ENCODE peak calls at places on chromosomes 16 and 17, in four cellular contexts. N, Z, M and A are unnamed samples.

GRCh38 chr17:32516450-32516849 is 29.7 kb downstream of the CDK5R1 start:
- DNase-seq in M (no peak), Z (no peak), N (no peak), A (no peak)

GRCh38 chr16:88475037-88475436 is 22.0 kb downstream of the ZFPM1 start:
- DNase-seq in M (no peak), N (no peak), Z (no peak), A (no peak)

GRCh38 chr17:44197980-44198720 is 1.5 kb downstream of the ATXN7L3 start:
- DNase-seq in M (no peak), N (peak; percentile 92), Z (no peak), A (no peak)

GRCh38 chr17:1006054-1006453 is 9.1 kb downstream of the TIMM22 start:
- DNase-seq in N (no peak), M (no peak), Z (no peak), A (no peak)

GRCh38 chr17:72465191-72466024 is 344.6 kb downstream of the SOX9 start:
- DNase-seq in Z (peak; percentile 41), N (no peak), M (no peak), A (no peak)

GRCh38 chr17:66714046-66715023 is 120.6 kb upstream of the CACNG5 start:
- DNase-seq in M (no peak), N (no peak), Z (no peak), A (no peak)

GRCh38 chr17:60554377-60554788 is 28.3 kb upstream of the APPBP2 start:
- DNase-seq in N (no peak), M (no peak), Z (peak; percentile 75), A (no peak)

GRCh38 chr16:89044394-89045180 is 49.1 kb upstream of the ACSF3 start:
- DNase-seq in M (peak; percentile 2), Z (no peak), N (no peak), A (no peak)

GRCh38 chr17:57165754-57166153 is 80.7 kb downstream of the AKAP1 start:
- DNase-seq in M (no peak), N (no peak), Z (no peak), A (no peak)

GRCh38 chr17:18064053-18064452 is 23.7 kb upstream of the DRG2 start:
- DNase-seq in M (no peak), N (no peak), Z (no peak), A (no peak)

GRCh38 chr16:87143661-87144121 is 173.5 kb downstream of the C16orf95 start:
- DNase-seq in M (no peak), N (no peak), Z (no peak), A (no peak)

GRCh38 chr17:59611503-59611902 is 8.2 kb upstream of the CLTC start:
- DNase-seq in M (no peak), Z (no peak), N (no peak), A (no peak)

GRCh38 chr16:87555647-87556046 is 46.7 kb upstream of the JPH3 start:
- DNase-seq in Z (no peak), N (no peak), M (no peak), A (no peak)

GRCh38 chr16:48385272-48385953 is at the start of gene SIAH1:
- DNase-seq in Z (peak; percentile 83), M (peak; percentile 87), N (peak; percentile 68), A (peak; percentile 89)

GRCh38 chr17:80107231-80108021 is 6.0 kb downstream of the GAA start:
- DNase-seq in Z (peak; percentile 25), M (no peak), N (no peak), A (no peak)

GRCh38 chr17:41583137-41584127 is 3.3 kb downstream of the KRT14 start:
- DNase-seq in M (no peak), Z (no peak), N (no peak), A (no peak)

GRCh38 chr16:67430504-67431076 is 331 bp upstream of the HSD11B2 start:
- DNase-seq in Z (no peak), M (peak; percentile 29), N (no peak), A (no peak)

GRCh38 chr17:77337150-77337549 is 196.4 kb downstream of the SEC14L1 start:
- DNase-seq in N (no peak), Z (no peak), M (no peak), A (no peak)

GRCh38 chr17:62919388-62919787 is 46.6 kb upstream of the TANC2 start:
- DNase-seq in M (no peak), Z (no peak), N (no peak), A (no peak)

GRCh38 chr17:81165246-81166032 is at the start of gene PVALEF:
- DNase-seq in N (no peak), M (no peak), Z (no peak), A (no peak)

GRCh38 chr16:23948949-23949392 is 113.2 kb downstream of the PRKCB start:
- DNase-seq in N (no peak), M (no peak), Z (no peak), A (no peak)

GRCh38 chr17:75124041-75124818 is 7.3 kb downstream of the NT5C start:
- DNase-seq in Z (peak; percentile 84), M (peak; percentile 52), N (peak; percentile 83), A (peak; percentile 33)

GRCh38 chr17:75835315-75835987 is 8.8 kb downstream of the UNC13D start:
- DNase-seq in M (no peak), Z (no peak), N (no peak), A (no peak)

GRCh38 chr17:65584604-65585521 is 23.4 kb upstream of the AXIN2 start:
- DNase-seq in M (peak; percentile 42), N (no peak), Z (no peak), A (no peak)

GRCh38 chr17:3740611-3741073 is 16.9 kb downstream of the HASPIN start:
- DNase-seq in Z (peak; percentile 47), N (peak; percentile 75), M (no peak), A (no peak)

GRCh38 chr16:23557779-23558330 is 328 bp downstream of the UBFD1 start:
- DNase-seq in N (peak; percentile 7), Z (no peak), M (no peak), A (no peak)

GRCh38 chr17:40458851-40459482 is 15.7 kb downstream of the IGFBP4 start:
- DNase-seq in M (no peak), Z (no peak), N (no peak), A (no peak)

GRCh38 chr16:68416057-68417046 is 32.0 kb downstream of the SMPD3 start:
- DNase-seq in M (no peak), N (no peak), Z (peak; percentile 36), A (no peak)

GRCh38 chr17:979539-980405 is at the start of gene NXN:
- DNase-seq in Z (peak; percentile 91), M (peak; percentile 89), N (peak; percentile 31), A (peak; percentile 87)

GRCh38 chr16:85661131-85662035 is 27.4 kb downstream of the GINS2 start:
- DNase-seq in N (no peak), Z (no peak), M (no peak), A (no peak)

GRCh38 chr16:78147846-78148535 is 48.5 kb downstream of the WWOX start:
- DNase-seq in M (no peak), Z (no peak), N (no peak), A (no peak)

DNA sequence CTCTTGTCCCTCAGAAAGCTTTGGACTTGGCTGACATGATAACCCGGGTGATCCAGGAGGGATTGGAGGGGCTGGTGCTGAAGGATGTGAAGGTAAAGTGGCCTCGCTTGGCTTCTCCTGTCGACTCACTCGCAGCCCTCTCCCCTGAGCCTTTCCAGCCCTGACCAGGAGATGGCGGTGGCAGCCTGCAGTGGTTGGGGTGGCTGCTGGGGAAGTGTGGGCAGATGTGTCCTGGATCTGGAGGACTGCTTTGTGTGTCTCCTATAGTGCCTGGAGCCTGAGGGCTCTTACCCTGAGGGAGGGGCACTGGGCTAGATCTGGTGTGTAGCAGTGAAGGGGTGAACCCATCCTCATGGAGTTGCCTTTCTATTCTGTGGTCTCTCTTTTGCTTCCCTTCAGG is 17.9 kb downstream of the LIG3 start:
- DNase-seq in Z (peak; percentile 74), N (peak; percentile 86), M (peak; percentile 72), A (peak; percentile 72)
- TF ChIP-seq CTCF in Z (peak; percentile 76), N (peak; percentile 92), M (peak; percentile 79), A (peak; percentile 77)

GRCh38 chr17:49889500-49889899 is 41.6 kb upstream of the TAC4 start:
- DNase-seq in Z (no peak), N (no peak), M (no peak), A (no peak)

GRCh38 chr17:49894761-49895160 is 46.9 kb upstream of the TAC4 start:
- DNase-seq in M (no peak), Z (no peak), N (no peak), A (no peak)

GRCh38 chr17:49890852-49891251 is 43.0 kb upstream of the TAC4 start:
- DNase-seq in Z (no peak), M (no peak), N (no peak), A (no peak)

GRCh38 chr17:49890077-49890821 is 42.4 kb upstream of the TAC4 start:
- DNase-seq in M (peak; percentile 39), N (no peak), Z (no peak), A (no peak)

DNA sequence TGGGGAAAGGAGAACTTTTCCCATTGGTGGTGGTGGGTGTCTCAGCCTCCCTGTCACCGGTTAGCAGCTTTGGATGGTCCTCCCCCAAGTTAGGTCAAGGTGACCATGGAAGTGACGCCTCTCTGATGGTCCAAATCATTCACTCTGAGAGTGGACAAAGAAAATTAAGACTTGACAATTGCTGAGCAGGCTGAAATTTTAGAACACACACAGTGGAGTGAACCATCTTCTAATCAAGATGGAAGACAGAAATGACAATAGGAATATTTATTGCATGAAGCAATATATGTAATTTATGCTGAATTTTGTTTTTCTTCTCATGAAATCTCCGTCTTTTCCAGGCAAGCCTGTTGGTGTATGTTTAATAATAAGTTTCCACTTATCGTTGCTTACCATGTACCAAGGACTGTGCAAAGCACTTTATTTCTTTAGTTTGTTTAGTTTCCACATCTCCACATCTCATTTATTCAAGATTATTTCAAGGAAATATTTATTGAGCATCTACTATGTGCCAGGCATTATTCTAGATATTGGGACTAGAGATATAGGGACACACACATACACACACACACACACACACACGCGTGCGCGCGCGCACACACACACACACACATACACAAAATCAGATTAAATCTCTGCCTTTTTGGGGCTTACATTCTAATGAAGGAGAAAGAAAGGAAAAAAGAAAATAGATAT is 44.0 kb upstream of the TAC4 start:
- DNase-seq in N (no peak), Z (no peak), M (no peak), A (no peak)
- TF ChIP-seq CTCF in N (no peak), Z (no peak), M (no peak), A (no peak)

DNA sequence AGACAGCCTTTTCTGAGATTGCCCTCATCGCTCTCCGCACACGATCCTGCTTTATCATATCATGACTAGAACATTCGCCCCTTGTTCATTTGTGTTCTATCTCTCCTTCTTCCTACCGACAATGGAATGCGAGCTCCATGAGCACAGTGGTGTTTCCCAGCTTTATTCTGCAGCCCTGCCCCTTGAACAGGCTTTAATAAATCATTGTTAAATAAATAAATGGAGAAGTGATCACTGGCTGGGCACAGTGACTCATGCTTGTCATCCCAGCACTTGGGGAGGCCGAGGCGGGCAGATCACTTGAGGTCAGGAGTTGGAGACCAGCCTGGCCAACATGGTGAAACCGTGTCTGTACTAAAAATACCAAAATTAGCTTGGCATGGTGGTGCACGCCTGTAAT is 1063.3 kb upstream of the EEF2KMT start:
- DNase-seq in M (no peak), Z (no peak), N (no peak), A (no peak)
- TF ChIP-seq CTCF in M (no peak), Z (no peak), N (no peak), A (no peak)

GRCh38 chr16:58271589-58271988 is 23.2 kb downstream of the PRSS54 start:
- DNase-seq in Z (no peak), M (no peak), N (no peak), A (no peak)

GRCh38 chr16:58269526-58269925 is 25.3 kb downstream of the PRSS54 start:
- DNase-seq in N (no peak), M (no peak), Z (no peak), A (no peak)

GRCh38 chr16:58267524-58268243 is 27.1 kb downstream of the PRSS54 start:
- DNase-seq in N (no peak), Z (no peak), M (no peak), A (no peak)

GRCh38 chr16:58272855-58273254 is 22.0 kb downstream of the PRSS54 start:
- DNase-seq in Z (no peak), N (no peak), M (no peak), A (no peak)
- TF ChIP-seq CTCF in Z (no peak), N (no peak), M (no peak), A (no peak)